ENCODE peak calls at places on chromosome 13, in seven cellular contexts. O is suprapubic skin, D is PC-9, M is mucosa of descending colon, F is GM23338, X is H1, K is BE2C. V is an unnamed sample.

GRCh38 chr13:26541678-26542553 is 15.6 kb upstream of the WASF3 start:
- DNase-seq in X (no peak), D (no peak), O (no peak), K (no peak), F (peak; percentile 17), M (no peak), V (no peak)

GRCh38 chr13:104106705-104107393 is 1040.6 kb upstream of the SLC10A2 start:
- DNase-seq in X (peak; percentile 47), K (peak; percentile 12), M (no peak), F (peak; percentile 28), D (peak; percentile 27), O (no peak), V (no peak)

GRCh38 chr13:35729926-35730627 is 253.6 kb upstream of the MAB21L1 start:
- DNase-seq in K (no peak), X (no peak), M (no peak), O (no peak), D (no peak), F (no peak), V (no peak)

GRCh38 chr13:101018720-101019119 is 344.1 kb upstream of the TMTC4 start:
- DNase-seq in D (no peak), M (no peak), X (no peak), O (no peak), F (no peak), K (no peak), V (no peak)

GRCh38 chr13:105783261-105783660 is 752.2 kb downstream of the EFNB2 start:
- DNase-seq in X (no peak), F (no peak), M (no peak), O (no peak), D (no peak), K (no peak), V (no peak)

GRCh38 chr13:74305876-74306275 is 171.7 kb upstream of the KLF12 start:
- DNase-seq in K (no peak), D (no peak), M (no peak), F (peak; percentile 71), O (no peak), X (no peak), V (no peak)

GRCh38 chr13:77619655-77620054 is 77.8 kb upstream of the SLAIN1 start:
- DNase-seq in M (no peak), O (no peak), X (no peak), K (no peak), F (no peak), D (no peak), V (no peak)

GRCh38 chr13:39888865-39889810 is 233.7 kb downstream of the COG6 start:
- DNase-seq in K (no peak), D (peak; percentile 14), X (no peak), O (no peak), F (no peak), M (no peak), V (no peak)

GRCh38 chr13:24178847-24179845 is 18.6 kb downstream of the SPATA13 start:
- DNase-seq in K (no peak), F (no peak), X (no peak), D (no peak), M (no peak), O (no peak), V (no peak)

GRCh38 chr13:74132152-74132767 is 1.9 kb downstream of the KLF12 start:
- DNase-seq in D (no peak), O (no peak), M (no peak), K (no peak), X (no peak), F (peak; percentile 21), V (no peak)

GRCh38 chr13:98264877-98265276 is 87.8 kb upstream of the RNF113B start:
- DNase-seq in D (no peak), K (no peak), O (no peak), F (no peak), M (no peak), X (no peak), V (no peak)

GRCh38 chr13:107734891-107735620 is 480.3 kb downstream of the LIG4 start:
- DNase-seq in M (no peak), O (no peak), F (no peak), X (no peak), K (no peak), D (no peak), V (no peak)

GRCh38 chr13:29905845-29906244 is 55.4 kb upstream of the UBL3 start:
- DNase-seq in M (no peak), D (peak; percentile 58), F (no peak), K (no peak), X (no peak), O (no peak), V (no peak)

GRCh38 chr13:113538689-113539058 is 45.9 kb upstream of the TFDP1 start:
- DNase-seq in K (peak; percentile 67), M (no peak), X (no peak), D (no peak), O (no peak), F (no peak), V (peak; percentile 28)
- H3K4me1 ChIP-seq in K (peaks cover 18% of the 10 kb centered on the region), M (peaks cover 3% of the 10 kb centered on the region), X (peaks cover 4% of the 10 kb centered on the region), D (peaks cover 16% of the 10 kb centered on the region), O (no peaks in the 10 kb centered on the region), F (no peaks in the 10 kb centered on the region), V (no peaks in the 10 kb centered on the region)

DNA sequence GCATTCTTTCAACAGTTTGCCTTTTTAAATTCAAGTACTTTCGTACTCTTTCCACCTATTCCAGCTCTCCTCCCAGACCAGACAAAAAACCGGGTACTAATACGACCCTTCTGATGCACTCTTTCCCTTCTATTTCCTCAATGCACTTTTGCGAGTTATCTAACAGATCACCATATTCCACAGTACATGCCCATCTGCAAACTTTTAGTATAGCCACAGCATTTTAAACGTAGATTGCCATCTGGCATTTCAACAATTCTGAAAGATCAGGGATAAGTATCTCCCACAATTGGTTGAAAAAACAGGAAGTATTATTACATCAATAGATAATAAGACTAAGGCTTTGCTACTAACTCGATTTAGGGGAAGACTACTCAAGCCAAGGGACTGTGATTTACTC is 31.5 kb downstream of the RBM26 start:
- DNase-seq in D (no peak), F (no peak), O (no peak), X (no peak), M (no peak), K (no peak), V (no peak)
- H3K4me3 ChIP-seq in D (no peak overlapping the region), F (no peak overlapping the region), O (no peak overlapping the region), X (no peak overlapping the region), M (no peak overlapping the region), K (no peak overlapping the region), V (no peak overlapping the region)

GRCh38 chr13:46668302-46668720 is 115.3 kb downstream of the LRCH1 start:
- DNase-seq in X (no peak), M (peak; percentile 58), O (no peak), F (no peak), D (no peak), K (no peak), V (no peak)
- H3K4me1 ChIP-seq in X (peaks cover 8% of the 10 kb centered on the region), M (peaks cover 36% of the 10 kb centered on the region), O (peaks cover 31% of the 10 kb centered on the region), F (peaks cover 37% of the 10 kb centered on the region), D (no peaks in the 10 kb centered on the region), K (peaks cover 38% of the 10 kb centered on the region), V (peaks cover 48% of the 10 kb centered on the region)

DNA sequence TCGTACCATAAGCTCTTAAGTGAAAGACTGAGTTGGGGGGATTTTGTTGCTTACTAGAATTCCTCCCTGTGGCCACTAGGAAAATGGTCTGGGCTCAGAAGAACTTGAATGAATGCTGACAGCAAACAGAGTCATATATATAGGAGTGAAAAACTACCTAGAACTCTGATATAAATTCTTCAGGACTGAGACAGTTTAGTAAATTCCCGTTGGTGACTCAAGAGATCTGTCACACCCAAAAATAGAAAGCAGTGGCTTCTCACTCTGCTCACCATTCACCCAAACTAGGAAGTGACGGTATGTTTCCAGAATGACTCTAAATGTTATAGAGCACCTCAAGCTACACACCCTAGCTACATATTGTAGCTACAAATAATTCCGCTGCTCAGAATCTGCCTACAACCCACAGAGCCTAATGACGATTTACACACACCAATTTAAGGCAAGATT is 116.2 kb downstream of the TBC1D4 start:
- DNase-seq in F (peak; percentile 39), D (peak; percentile 27), K (no peak), X (no peak), M (no peak), O (no peak), V (no peak)
- H3K4me3 ChIP-seq in F (no peak overlapping the region), D (no peak overlapping the region), K (no peak overlapping the region), X (no peak overlapping the region), M (no peak overlapping the region), O (no peak overlapping the region), V (no peak overlapping the region)

GRCh38 chr13:97263160-97263559 is 41.0 kb downstream of the MBNL2 start:
- DNase-seq in O (no peak), X (no peak), K (no peak), F (no peak), D (no peak), M (no peak), V (no peak)
- H3K4me1 ChIP-seq in O (peaks cover 57% of the 10 kb centered on the region), X (peaks cover 12% of the 10 kb centered on the region), K (peaks cover 15% of the 10 kb centered on the region), F (peaks cover 23% of the 10 kb centered on the region), D (peaks cover 42% of the 10 kb centered on the region), M (peaks cover 5% of the 10 kb centered on the region), V (peaks cover 60% of the 10 kb centered on the region)

DNA sequence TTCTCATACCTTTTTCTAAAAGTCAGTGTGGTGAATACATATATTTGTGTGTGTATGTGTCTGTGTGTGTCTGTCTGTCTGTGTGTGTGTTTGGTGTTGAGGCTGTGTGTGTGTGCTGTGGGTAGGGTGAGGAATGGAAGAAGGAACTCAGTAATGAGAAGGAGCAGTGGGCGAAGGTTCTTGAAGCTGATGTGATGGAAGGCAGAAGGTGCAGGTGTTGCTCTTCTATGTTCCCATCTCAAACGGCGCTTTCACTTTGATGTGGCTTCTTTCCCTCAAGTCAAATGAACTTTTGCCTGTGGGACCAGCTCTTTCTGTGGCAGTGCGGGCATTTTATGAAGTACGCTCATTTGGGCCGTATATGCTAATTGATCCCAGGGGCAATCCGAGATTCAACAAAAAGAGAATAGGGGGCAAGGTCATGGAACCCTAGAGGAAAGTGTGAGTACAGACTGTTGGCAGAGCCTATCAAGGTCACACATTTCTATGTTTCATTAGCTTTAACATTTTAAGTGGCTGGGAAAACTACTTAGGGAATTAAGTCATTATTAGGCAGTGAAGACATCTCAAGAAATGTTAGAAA is 15.2 kb downstream of the BIVM start:
- DNase-seq in K (no peak), F (no peak), M (no peak), D (no peak), X (no peak), O (no peak), V (no peak)
- H3K4me3 ChIP-seq in K (no peak overlapping the region), F (no peak overlapping the region), M (no peak overlapping the region), D (no peak overlapping the region), X (no peak overlapping the region), O (no peak overlapping the region), V (no peak overlapping the region)

GRCh38 chr13:48398450-48399095 is 14.3 kb downstream of the LPAR6 start:
- DNase-seq in D (no peak), X (no peak), O (no peak), F (no peak), M (no peak), K (no peak), V (no peak)
- H3K4me1 ChIP-seq in D (peaks cover 15% of the 10 kb centered on the region), X (no peaks in the 10 kb centered on the region), O (peaks cover 54% of the 10 kb centered on the region), F (no peaks in the 10 kb centered on the region), M (peaks cover 15% of the 10 kb centered on the region), K (no peaks in the 10 kb centered on the region), V (peaks cover 3% of the 10 kb centered on the region)